ENCODE peak calls at places on chromosome 19, in ten cellular contexts. J is suprapubic skin, M is IMR-90, H is sigmoid colon, S is mammary epithelial cell, L is esophagus squamous epithelium, I is lower lobe of right lung, G is mesenchymal stem cell, Q is brain microvascular endothelial cell, U is testis. T is an unnamed sample. For H3K27me3 and H3K36me3, the result is how much of the 10 kb centered on the place peaks cover.

GRCh38 chr19:42269518-42270345 is 680 bp downstream of the CIC start:
- DNase-seq in J (peak), M (no peak), H (peak), S (no peak), L (no peak), I (no peak), G (no peak), Q (no peak), U (no peak), T (no peak)

GRCh38 chr19:12786149-12786870 is 5.0 kb upstream of the JUNB start:
- DNase-seq in J (peak), M (no peak), H (peak), S (no peak), L (peak), I (peak), G (peak), Q (no peak), U (peak), T (no peak)

GRCh38 chr19:11843741-11844140 is 4.8 kb upstream of the ZNF439 start:
- DNase-seq in J (no peak), M (no peak), H (no peak), S (no peak), L (no peak), I (no peak), G (no peak), Q (no peak), U (peak), T (no peak)

GRCh38 chr19:19234220-19234816 is 22.6 kb downstream of the NCAN start:
- DNase-seq in J (no peak), M (no peak), H (no peak), S (no peak), L (no peak), I (no peak), G (no peak), Q (no peak), U (no peak), T (no peak)

GRCh38 chr19:43625918-43626579 is 6.6 kb upstream of the ZNF428 start:
- DNase-seq in J (no peak), M (no peak), H (no peak), S (no peak), L (no peak), I (no peak), G (no peak), Q (no peak), U (no peak), T (no peak)

GRCh38 chr19:5152767-5153532 is 184.0 kb downstream of the KDM4B start:
- DNase-seq in J (no peak), M (no peak), H (no peak), S (no peak), L (no peak), I (no peak), G (no peak), Q (no peak), U (no peak), T (no peak)

GRCh38 chr19:34228762-34229161 is 25.6 kb upstream of the GARRE1 start:
- DNase-seq in J (no peak), M (no peak), H (no peak), S (no peak), L (no peak), I (no peak), G (no peak), Q (no peak), U (no peak), T (no peak)

GRCh38 chr19:5667751-5668271 is 12.5 kb downstream of the MICOS13 start:
- DNase-seq in J (no peak), M (no peak), H (no peak), S (no peak), L (no peak), I (peak), G (no peak), Q (no peak), U (no peak), T (no peak)

GRCh38 chr19:13526552-13526951 is 20.3 kb upstream of the CACNA1A start:
- DNase-seq in J (no peak), M (peak), H (no peak), S (peak), L (no peak), I (no peak), G (no peak), Q (no peak), U (no peak), T (peak)

GRCh38 chr19:39465956-39466747 is 14.5 kb upstream of the TIMM50 start:
- DNase-seq in J (no peak), M (no peak), H (no peak), S (no peak), L (no peak), I (no peak), G (no peak), Q (no peak), U (no peak), T (no peak)

GRCh38 chr19:14381689-14382474 is 638 bp downstream of the ADGRE5 start:
- DNase-seq in J (peak), M (peak), H (peak), S (peak), L (no peak), I (peak), G (peak), Q (peak), U (no peak), T (peak)

GRCh38 chr19:23665651-23666410 is 21.2 kb downstream of the ZNF675 start:
- DNase-seq in J (no peak), M (no peak), H (no peak), S (no peak), L (no peak), I (no peak), G (no peak), Q (no peak), U (no peak), T (no peak)

GRCh38 chr19:23699521-23699860 is 12.5 kb upstream of the ZNF675 start:
- DNase-seq in J (no peak), M (no peak), H (no peak), S (no peak), L (no peak), I (no peak), G (no peak), Q (no peak), U (no peak), T (no peak)

GRCh38 chr19:11422163-11423068 is 3.3 kb upstream of the RGL3 start:
- DNase-seq in J (peak), M (no peak), H (peak), S (peak), L (peak), I (peak), G (peak), Q (peak), U (peak), T (peak)

GRCh38 chr19:58307736-58308135 is 2.6 kb downstream of the ERVK3-1 start:
- DNase-seq in J (no peak), M (no peak), H (no peak), S (no peak), L (no peak), I (no peak), G (no peak), Q (no peak), U (no peak), T (no peak)

GRCh38 chr19:4878491-4878968 is 11.1 kb upstream of the PLIN3 start:
- DNase-seq in J (no peak), M (no peak), H (no peak), S (no peak), L (no peak), I (no peak), G (no peak), Q (no peak), U (no peak), T (no peak)

GRCh38 chr19:45173816-45174215 is 4.2 kb downstream of the TRAPPC6A start:
- DNase-seq in J (no peak), M (peak), H (no peak), S (peak), L (no peak), I (no peak), G (peak), Q (no peak), U (no peak), T (no peak)

GRCh38 chr19:34676697-34677385 is at the start of gene SCGB2B2:
- DNase-seq in J (no peak), M (no peak), H (no peak), S (no peak), L (no peak), I (peak), G (no peak), Q (no peak), U (no peak), T (no peak)

GRCh38 chr19:38293281-38293680 is 10.8 kb upstream of the C19orf33 start:
- DNase-seq in J (no peak), M (no peak), H (no peak), S (no peak), L (no peak), I (no peak), G (no peak), Q (no peak), U (no peak), T (no peak)

GRCh38 chr19:6059996-6060599 is 50.2 kb downstream of the RFX2 start:
- DNase-seq in J (peak), M (no peak), H (no peak), S (no peak), L (no peak), I (no peak), G (no peak), Q (no peak), U (peak), T (no peak)

GRCh38 chr19:10654610-10655456 is 687 bp downstream of the ILF3 start:
- DNase-seq in J (peak), M (no peak), H (peak), S (no peak), L (no peak), I (peak), G (peak), Q (no peak), U (peak), T (no peak)

GRCh38 chr19:18789883-18790565 is 1.1 kb downstream of the COMP start:
- DNase-seq in J (no peak), M (no peak), H (no peak), S (no peak), L (no peak), I (no peak), G (no peak), Q (no peak), U (no peak), T (no peak)

GRCh38 chr19:30519607-30520205 is 147.5 kb downstream of the ZNF536 start:
- DNase-seq in J (no peak), M (no peak), H (no peak), S (no peak), L (no peak), I (no peak), G (no peak), Q (no peak), U (no peak), T (no peak)

GRCh38 chr19:30523791-30524190 is 151.6 kb downstream of the ZNF536 start:
- DNase-seq in J (no peak), M (no peak), H (no peak), S (no peak), L (no peak), I (no peak), G (no peak), Q (no peak), U (no peak), T (no peak)

GRCh38 chr19:30522359-30522758 is 150.2 kb downstream of the ZNF536 start:
- DNase-seq in J (no peak), M (no peak), H (no peak), S (no peak), L (no peak), I (no peak), G (no peak), Q (no peak), U (no peak), T (no peak)

GRCh38 chr19:30520735-30521479 is 148.7 kb downstream of the ZNF536 start:
- DNase-seq in J (no peak), M (no peak), H (no peak), S (no peak), L (no peak), I (no peak), G (no peak), Q (no peak), U (no peak), T (no peak)

GRCh38 chr19:30521937-30522336 is 149.8 kb downstream of the ZNF536 start:
- DNase-seq in J (no peak), M (no peak), H (no peak), S (no peak), L (no peak), I (no peak), G (no peak), Q (no peak), U (no peak), T (no peak)
- H3K27me3 ChIP-seq in J (under half), M (under half), H (under half), S (under half), L (under half), I (under half), G (under half), Q (under half), U (under half), T (under half)

GRCh38 chr19:46373573-46374359 is 26.9 kb downstream of the PPP5C start:
- DNase-seq in J (peak), M (peak), H (peak), S (peak), L (peak), I (peak), G (peak), Q (peak), U (no peak), T (peak)
- H3K4me3 ChIP-seq in J (no peak), M (no peak), H (no peak), S (peak), L (no peak), I (no peak), G (no peak), Q (no peak), U (no peak), T (no peak)

DNA sequence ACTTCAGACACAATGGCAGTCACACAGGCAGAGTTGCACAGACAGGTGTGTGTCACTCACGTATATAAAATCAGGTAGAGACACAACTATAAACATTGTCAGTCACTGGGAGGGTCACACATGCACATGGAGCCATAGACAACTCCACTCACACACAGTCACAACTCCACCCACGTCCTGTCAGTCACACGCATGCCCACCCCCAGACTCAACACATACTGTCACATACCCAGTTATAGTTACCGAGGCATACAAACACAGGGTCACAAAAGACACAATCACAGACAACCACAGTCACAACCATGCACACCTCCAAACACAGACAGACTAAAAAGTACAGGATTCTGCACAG is 1.5 kb downstream of the NUMBL start:
- DNase-seq in J (no peak), M (no peak), H (no peak), S (no peak), L (no peak), I (no peak), G (no peak), Q (no peak), U (no peak), T (peak)
- H3K36me3 ChIP-seq in J (under half), M (under half), H (under half), S (under half), L (half or more), I (under half), G (under half), Q (under half), U (under half), T (under half)

GRCh38 chr19:55067869-55068268 is 4.9 kb upstream of the RDH13 start:
- DNase-seq in J (no peak), M (no peak), H (no peak), S (no peak), L (no peak), I (no peak), G (no peak), Q (no peak), U (no peak), T (no peak)
- H3K27me3 ChIP-seq in J (under half), M (under half), H (under half), S (under half), L (under half), I (under half), G (under half), Q (under half), U (under half), T (under half)

GRCh38 chr19:50417850-50418185 is 920 bp upstream of the SPIB start:
- DNase-seq in J (no peak), M (no peak), H (no peak), S (no peak), L (no peak), I (no peak), G (no peak), Q (no peak), U (no peak), T (no peak)
- H3K4me3 ChIP-seq in J (no peak), M (no peak), H (no peak), S (no peak), L (no peak), I (no peak), G (no peak), Q (no peak), U (no peak), T (no peak)

GRCh38 chr19:57212109-57212508 is 18.7 kb upstream of the AURKC start:
- DNase-seq in J (no peak), M (peak), H (no peak), S (no peak), L (no peak), I (no peak), G (peak), Q (no peak), U (no peak), T (peak)

DNA sequence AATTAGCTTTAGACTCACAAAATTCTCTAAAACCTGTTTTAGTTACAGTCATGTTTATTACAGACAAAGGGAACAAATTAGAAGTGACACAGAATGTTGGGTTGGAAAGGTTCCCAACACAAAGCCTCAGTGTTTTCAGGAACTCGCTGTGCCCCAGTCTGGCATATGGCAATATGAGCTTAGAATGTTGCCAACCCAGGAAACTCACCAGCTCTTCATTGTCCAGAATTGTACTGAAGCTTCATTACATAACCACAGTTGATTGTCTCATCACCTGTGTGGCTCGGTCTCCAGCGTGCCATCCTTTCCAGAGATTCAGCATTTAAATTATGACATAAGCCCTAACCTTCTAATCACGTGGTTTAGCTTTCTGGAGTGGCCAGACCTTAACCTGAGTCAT is 19.1 kb downstream of the ZNF264 start:
- DNase-seq in J (no peak), M (no peak), H (no peak), S (no peak), L (no peak), I (no peak), G (no peak), Q (no peak), U (no peak), T (no peak)
- H3K36me3 ChIP-seq in J (half or more), M (half or more), H (under half), S (under half), L (half or more), I (half or more), G (half or more), Q (half or more), U (under half), T (under half)

DNA sequence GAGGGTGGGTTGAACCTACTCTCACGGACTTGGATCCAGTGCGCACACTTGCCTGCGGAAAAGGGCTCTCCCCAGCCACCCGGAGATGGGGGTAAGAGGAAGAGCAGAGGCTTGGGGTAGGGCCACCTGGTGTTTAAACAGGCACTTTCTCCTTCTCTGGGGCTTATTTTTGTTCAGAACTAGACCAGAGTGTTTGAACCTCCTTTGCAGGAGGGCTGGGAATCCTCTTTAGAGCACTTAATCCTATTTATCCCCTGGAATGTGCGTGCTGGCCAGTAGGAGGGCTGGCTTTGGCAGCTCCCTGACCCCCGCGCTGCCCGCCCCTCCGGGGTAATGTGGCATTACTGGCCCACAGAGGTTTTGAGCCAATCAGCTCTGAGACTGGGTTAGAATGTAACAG is 2.0 kb downstream of the RGS9BP start:
- DNase-seq in J (no peak), M (no peak), H (no peak), S (no peak), L (no peak), I (no peak), G (peak), Q (no peak), U (no peak), T (no peak)
- H3K27me3 ChIP-seq in J (under half), M (under half), H (under half), S (under half), L (under half), I (under half), G (under half), Q (under half), U (under half), T (under half)

DNA sequence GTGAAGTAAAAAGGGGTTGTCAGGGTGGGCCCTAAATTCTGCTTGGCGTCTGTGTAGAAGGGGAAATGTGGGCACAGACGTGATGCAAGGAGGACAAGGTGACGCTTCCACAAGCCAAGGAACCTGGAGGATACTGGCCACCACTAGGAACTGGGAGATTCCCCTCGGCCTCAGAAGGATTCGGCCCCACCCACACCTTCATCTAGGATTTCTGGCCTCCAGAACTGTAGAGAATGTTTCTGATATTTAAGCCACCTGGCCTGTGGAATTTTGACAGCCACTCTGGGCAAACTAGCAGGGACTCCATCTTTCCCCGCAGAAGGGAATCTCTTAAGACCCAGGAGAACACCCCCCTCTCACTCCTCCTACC is 1.1 kb downstream of the PLEKHJ1 start:
- DNase-seq in J (no peak), M (no peak), H (no peak), S (peak), L (no peak), I (no peak), G (no peak), Q (no peak), U (no peak), T (peak)
- H3K4me3 ChIP-seq in J (peak), M (peak), H (peak), S (peak), L (peak), I (peak), G (peak), Q (peak), U (peak), T (peak)

T was measured in bronchial epithelial cell.